ENCODE peak calls at places on chromosome 10, in seven cellular contexts. B is fibroblast of the aortic adventitia, O is EH, P is kidney, H is posterior cingulate gyrus, Q is pons, L is nephron progenitor cell. F is an unnamed sample.

GRCh38 chr10:28241766-28242399 is 61.0 kb downstream of the MPP7 start:
- DNase-seq in Q (peak; percentile 46), L (peak; percentile 41), P (no peak), O (peak; percentile 67), H (no peak), B (peak; percentile 74), F (no peak)

GRCh38 chr10:91307489-91307888 is 87.0 kb downstream of the PCGF5 start:
- DNase-seq in L (no peak), Q (no peak), P (no peak), O (no peak), B (no peak), H (no peak), F (no peak)

GRCh38 chr10:78614267-78614666 is 454.5 kb upstream of the ZMIZ1 start:
- DNase-seq in P (no peak), Q (no peak), B (no peak), L (no peak), H (no peak), O (no peak), F (no peak)

GRCh38 chr10:129761981-129762956 is 201.8 kb downstream of the EBF3 start:
- DNase-seq in H (no peak), P (peak; percentile 38), Q (peak; percentile 8), O (no peak), B (no peak), L (no peak), F (no peak)

GRCh38 chr10:565676-566075 is 123.8 kb downstream of the DIP2C start:
- DNase-seq in B (no peak), H (no peak), L (no peak), O (no peak), P (no peak), Q (no peak), F (no peak)

GRCh38 chr10:21526184-21526951 is 886 bp upstream of the SKIDA1 start:
- DNase-seq in Q (peak; percentile 60), L (peak; percentile 82), P (peak; percentile 96), B (peak; percentile 74), H (peak; percentile 69), O (peak; percentile 84), F (peak; percentile 96)

GRCh38 chr10:132027423-132027983 is 38.2 kb upstream of the JAKMIP3 start:
- DNase-seq in P (peak; percentile 1), O (peak; percentile 73), Q (no peak), L (no peak), H (no peak), B (no peak), F (no peak)

GRCh38 chr10:52261362-52261761 is 52.7 kb upstream of the DKK1 start:
- DNase-seq in P (no peak), H (no peak), L (no peak), B (no peak), Q (no peak), O (no peak), F (no peak)

GRCh38 chr10:84784749-84785148 is 456.4 kb downstream of the CCSER2 start:
- DNase-seq in O (no peak), Q (no peak), P (no peak), L (no peak), H (no peak), B (no peak), F (no peak)

GRCh38 chr10:74306227-74306982 is 155.4 kb downstream of the ADK start:
- DNase-seq in L (no peak), Q (no peak), O (peak; percentile 17), H (no peak), P (no peak), B (no peak), F (no peak)

GRCh38 chr10:97538401-97538800 is 34.2 kb upstream of the ANKRD2 start:
- DNase-seq in Q (peak; percentile 43), O (peak; percentile 63), L (no peak), H (no peak), B (peak; percentile 36), P (no peak), F (no peak)

GRCh38 chr10:79025113-79025832 is 43.5 kb upstream of the ZMIZ1 start:
- DNase-seq in P (peak; percentile 51), Q (no peak), L (peak; percentile 30), H (peak; percentile 53), B (no peak), O (no peak), F (no peak)

GRCh38 chr10:34029455-34029854 is 695.0 kb upstream of the NRP1 start:
- DNase-seq in P (no peak), O (no peak), B (no peak), L (no peak), H (no peak), Q (no peak), F (no peak)

GRCh38 chr10:113679463-113680171 is at the start of gene CASP7:
- DNase-seq in O (peak; percentile 86), Q (peak; percentile 52), H (peak; percentile 62), L (peak; percentile 81), P (peak; percentile 94), B (peak; percentile 68), F (peak; percentile 83)

GRCh38 chr10:79390551-79391229 is 43.4 kb downstream of the PPIF start:
- DNase-seq in H (peak; percentile 21), O (no peak), Q (no peak), P (peak; percentile 74), L (no peak), B (no peak), F (no peak)

GRCh38 chr10:28200804-28201203 is 102.1 kb downstream of the MPP7 start:
- DNase-seq in P (no peak), B (no peak), H (no peak), Q (no peak), L (no peak), O (peak; percentile 73), F (no peak)

GRCh38 chr10:77041636-77042258 is 595.9 kb downstream of the KCNMA1 start:
- DNase-seq in B (no peak), L (no peak), O (peak; percentile 26), P (no peak), Q (no peak), H (no peak), F (no peak)

GRCh38 chr10:131193923-131194322 is 117.6 kb downstream of the TCERG1L start:
- DNase-seq in L (no peak), P (peak; percentile 35), Q (no peak), O (no peak), B (no peak), H (no peak), F (no peak)

GRCh38 chr10:71279590-71280170 is 39.4 kb upstream of the SLC29A3 start:
- DNase-seq in B (no peak), P (no peak), O (no peak), Q (no peak), L (no peak), H (no peak), F (no peak)

GRCh38 chr10:28796606-28797512 is 119.5 kb downstream of the BAMBI start:
- DNase-seq in O (peak; percentile 70), B (peak; percentile 58), Q (no peak), L (no peak), P (no peak), H (no peak), F (no peak)

GRCh38 chr10:34816067-34817002 is 1.2 kb upstream of the PARD3 start:
- DNase-seq in P (no peak), L (peak; percentile 30), Q (no peak), B (peak; percentile 40), H (no peak), O (peak; percentile 42), F (no peak)

GRCh38 chr10:91597397-91597881 is 35.4 kb downstream of the PPP1R3C start:
- DNase-seq in Q (peak; percentile 70), L (no peak), B (peak; percentile 60), P (no peak), O (peak; percentile 64), H (no peak), F (peak; percentile 16)

GRCh38 chr10:57098146-57098545 is 737.1 kb upstream of the ZWINT start:
- DNase-seq in Q (no peak), P (no peak), O (no peak), H (no peak), B (no peak), L (no peak), F (no peak)

GRCh38 chr10:52423369-52423768 is 109.3 kb downstream of the DKK1 start:
- DNase-seq in Q (no peak), O (no peak), P (no peak), L (no peak), H (no peak), B (no peak), F (no peak)

GRCh38 chr10:108629843-108630242 is 1293.5 kb downstream of the XPNPEP1 start:
- DNase-seq in O (peak; percentile 2), B (peak; percentile 49), Q (no peak), L (no peak), H (no peak), P (no peak), F (no peak)

GRCh38 chr10:73088304-73088703 is 8.4 kb downstream of the P4HA1 start:
- DNase-seq in P (no peak), H (no peak), O (peak; percentile 3), L (no peak), Q (no peak), B (no peak), F (no peak)

GRCh38 chr10:70595566-70596016 is 7.0 kb downstream of the PRF1 start:
- DNase-seq in P (no peak), B (no peak), Q (no peak), H (no peak), O (no peak), L (no peak), F (peak; percentile 10)